ENCODE peak calls at places on chromosomes 16 and 17, in nine cellular contexts. O, C, A, X, B, S, Z, Q and M are unnamed samples.

GRCh38 chr17:83181991-83182619 is 102.7 kb downstream of the METRNL start:
- DNase-seq in O (peak), C (no peak), A (no peak), X (no peak), B (no peak), S (no peak), Z (no peak), Q (no peak), M (no peak)

GRCh38 chr16:51818342-51818944 is 667.4 kb upstream of the SALL1 start:
- DNase-seq in O (no peak), C (peak), A (peak), X (peak), B (peak), S (peak), Z (peak), Q (no peak), M (no peak)

GRCh38 chr17:79980246-79981043 is 55.2 kb downstream of the TBC1D16 start:
- DNase-seq in O (no peak), C (no peak), A (no peak), X (no peak), B (no peak), S (no peak), Z (no peak), Q (no peak), M (no peak)

GRCh38 chr17:67829331-67829730 is 4.0 kb downstream of the BPTF start:
- DNase-seq in O (no peak), C (no peak), A (no peak), X (no peak), B (no peak), S (no peak), Z (no peak), Q (no peak), M (no peak)

GRCh38 chr17:71764507-71764906 is 356.3 kb upstream of the SOX9 start:
- DNase-seq in O (no peak), C (peak), A (no peak), X (peak), B (no peak), S (no peak), Z (peak), Q (no peak), M (no peak)

GRCh38 chr17:40068917-40069750 is 6.4 kb downstream of the THRA start:
- DNase-seq in O (peak), C (peak), A (peak), X (peak), B (peak), S (peak), Z (no peak), Q (peak), M (no peak)

GRCh38 chr17:56638536-56639177 is 45.2 kb downstream of the NOG start:
- DNase-seq in O (no peak), C (no peak), A (no peak), X (no peak), B (no peak), S (no peak), Z (no peak), Q (no peak), M (no peak)

GRCh38 chr17:69669441-69670178 is 255.1 kb downstream of the MAP2K6 start:
- DNase-seq in O (no peak), C (no peak), A (no peak), X (no peak), B (no peak), S (peak), Z (no peak), Q (no peak), M (no peak)

GRCh38 chr17:15171433-15172047 is 93.6 kb downstream of the PMP22 start:
- DNase-seq in O (peak), C (peak), A (peak), X (peak), B (peak), S (peak), Z (peak), Q (peak), M (no peak)

GRCh38 chr17:73972056-73972455 is 231.4 kb upstream of the RPL38 start:
- DNase-seq in O (no peak), C (no peak), A (no peak), X (no peak), B (no peak), S (no peak), Z (no peak), Q (no peak), M (no peak)
- TF ChIP-seq CTCF in O (no peak), C (no peak), A (no peak), X (no peak), B (no peak), S (no peak), Z (no peak), Q (no peak), M (no peak)

GRCh38 chr16:2205104-2205966 is at the start of gene MLST8:
- DNase-seq in O (peak), C (peak), A (peak), X (peak), B (peak), S (peak), Z (peak), Q (peak), M (peak)
- TF ChIP-seq CTCF in O (no peak), C (no peak), A (peak), X (no peak), B (no peak), S (no peak), Z (peak), Q (no peak), M (no peak)

DNA sequence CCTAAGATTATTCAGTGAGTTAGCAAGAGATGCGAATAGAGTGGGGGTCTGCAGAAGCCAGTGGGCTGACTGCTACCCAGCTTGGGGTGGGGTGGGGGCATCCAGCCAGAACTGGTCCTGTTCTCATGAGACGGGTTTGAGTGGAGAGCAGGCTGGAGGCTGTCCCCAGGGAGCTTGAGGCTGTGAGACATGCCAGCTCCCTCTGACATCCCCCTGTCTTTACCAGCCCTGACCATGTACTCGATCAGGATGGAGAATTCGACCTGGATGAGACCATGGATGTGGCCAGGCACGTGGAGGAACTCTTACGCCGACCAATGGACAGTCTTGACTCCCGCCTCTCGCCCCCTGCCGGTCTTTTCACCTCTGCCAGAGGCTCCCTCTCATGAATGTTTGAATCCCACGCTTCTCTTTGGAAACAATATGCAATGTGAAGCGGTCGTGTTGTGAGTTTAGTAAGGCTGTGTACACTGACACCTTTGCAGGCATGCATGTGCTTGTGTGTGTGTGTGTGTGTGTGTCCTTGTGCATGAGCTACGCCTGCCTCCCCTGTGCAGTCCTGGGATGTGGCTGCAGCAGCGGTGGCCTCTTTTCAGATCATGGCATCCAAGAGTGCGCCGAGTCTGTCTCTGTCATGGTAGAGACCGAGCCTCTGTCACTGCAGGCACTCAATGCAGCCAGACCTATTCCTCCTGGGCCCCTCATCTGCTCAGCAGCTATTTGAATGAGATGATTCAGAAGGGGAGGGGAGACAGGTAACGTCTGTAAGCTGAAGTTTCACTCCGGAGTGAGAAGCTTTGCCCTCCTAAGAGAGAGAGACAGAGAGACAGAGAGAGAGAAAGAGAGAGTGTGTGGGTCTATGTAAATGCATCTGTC is 22.2 kb downstream of the STAT5A start:
- DNase-seq in O (no peak), C (no peak), A (no peak), X (no peak), B (no peak), S (no peak), Z (no peak), Q (no peak), M (no peak)
- TF ChIP-seq CTCF in O (no peak), C (peak), A (no peak), X (no peak), B (no peak), S (peak), Z (no peak), Q (no peak), M (no peak)

GRCh38 chr16:19166500-19166899 is 1.5 kb upstream of the SYT17 start:
- DNase-seq in O (peak), C (no peak), A (no peak), X (no peak), B (no peak), S (no peak), Z (no peak), Q (no peak), M (no peak)
- TF ChIP-seq CTCF in O (no peak), C (no peak), A (no peak), X (no peak), B (no peak), S (no peak), Z (no peak), Q (no peak), M (no peak)

GRCh38 chr17:48068491-48068961 is 20.4 kb downstream of the NFE2L1 start:
- DNase-seq in O (no peak), C (peak), A (no peak), X (peak), B (no peak), S (no peak), Z (no peak), Q (no peak), M (no peak)
- TF ChIP-seq CTCF in O (no peak), C (peak), A (peak), X (peak), B (no peak), S (peak), Z (peak), Q (no peak), M (peak)

DNA sequence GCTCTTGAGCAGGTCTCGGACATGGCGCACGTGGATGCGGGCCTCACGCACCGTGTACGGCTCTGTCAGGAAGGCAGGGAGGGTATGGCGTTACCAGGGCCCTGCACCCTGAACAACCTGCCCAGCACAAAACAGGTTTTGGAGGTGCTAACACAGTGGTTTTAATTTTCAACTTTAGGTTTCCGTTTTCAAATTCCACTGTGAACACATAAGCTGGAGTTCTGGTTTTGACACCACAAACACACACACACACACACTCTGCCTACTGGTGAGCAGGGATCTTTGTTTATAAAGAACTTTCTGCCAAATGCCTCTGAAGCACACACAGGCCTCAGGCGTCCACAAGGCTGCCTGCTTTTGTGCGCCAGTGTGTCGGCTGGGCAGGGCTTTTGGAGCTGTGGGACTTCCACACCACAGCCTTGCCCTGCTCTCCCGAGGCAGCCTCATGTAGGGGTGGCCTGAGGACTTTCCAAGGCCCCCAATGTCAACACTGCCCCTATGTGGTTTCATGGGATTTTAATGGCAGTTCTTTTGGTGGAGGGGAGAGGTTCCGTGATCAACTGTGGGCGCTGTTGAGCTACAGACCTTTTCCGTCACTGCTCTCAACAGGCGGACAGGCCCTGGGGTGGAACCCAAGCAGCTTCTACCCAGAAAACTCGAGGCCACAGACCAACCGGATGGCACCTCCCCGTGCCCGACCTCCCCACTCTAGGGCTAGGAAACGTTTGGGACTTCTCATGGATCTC is 9.4 kb downstream of the CLUH start:
- DNase-seq in O (peak), C (no peak), A (peak), X (no peak), B (no peak), S (no peak), Z (no peak), Q (no peak), M (no peak)
- TF ChIP-seq CTCF in O (no peak), C (no peak), A (no peak), X (no peak), B (no peak), S (no peak), Z (no peak), Q (no peak), M (no peak)